ENCODE peak calls at places on chromosomes 13 and 19, in nine cellular contexts. One of them, this sample, is unnamed.

GRCh38 chr19:50046649-50047503 is 21.1 kb downstream of the ZNF473 start:
- DNase-seq in heart left ventricle: peak; percentile 53
- DNase-seq in foreskin keratinocyte: no peak
- DNase-seq in nephron progenitor cell: peak; percentile 30
- DNase-seq in natural killer cell: peak; percentile 33
- DNase-seq in psoas muscle: peak; percentile 65
- DNase-seq in astrocyte of the cerebellum: no peak
- DNase-seq in endodermal cell: peak; percentile 77
- DNase-seq in heart right ventricle: peak; percentile 45
- DNase-seq in this sample: no peak

GRCh38 chr13:100671389-100672182 is 3.0 kb downstream of the TMTC4 start:
- DNase-seq in heart right ventricle: no peak
- DNase-seq in endodermal cell: no peak
- DNase-seq in psoas muscle: no peak
- DNase-seq in astrocyte of the cerebellum: no peak
- DNase-seq in nephron progenitor cell: no peak
- DNase-seq in foreskin keratinocyte: no peak
- DNase-seq in natural killer cell: no peak
- DNase-seq in heart left ventricle: no peak
- DNase-seq in this sample: no peak

GRCh38 chr13:42333613-42334328 is 61.8 kb downstream of the AKAP11 start:
- DNase-seq in natural killer cell: no peak
- DNase-seq in astrocyte of the cerebellum: peak; percentile 11
- DNase-seq in heart left ventricle: no peak
- DNase-seq in nephron progenitor cell: no peak
- DNase-seq in psoas muscle: no peak
- DNase-seq in endodermal cell: peak; percentile 54
- DNase-seq in foreskin keratinocyte: peak; percentile 22
- DNase-seq in heart right ventricle: no peak
- DNase-seq in this sample: no peak

GRCh38 chr19:15331419-15332310 is 674 bp downstream of the BRD4 start:
- DNase-seq in foreskin keratinocyte: no peak
- DNase-seq in astrocyte of the cerebellum: no peak
- DNase-seq in endodermal cell: peak; percentile 72
- DNase-seq in heart left ventricle: peak; percentile 64
- DNase-seq in psoas muscle: peak; percentile 82
- DNase-seq in natural killer cell: peak; percentile 72
- DNase-seq in nephron progenitor cell: peak; percentile 57
- DNase-seq in heart right ventricle: peak; percentile 58
- DNase-seq in this sample: peak; percentile 65

GRCh38 chr13:20521388-20521787 is 4.3 kb downstream of the CRYL1 start:
- DNase-seq in foreskin keratinocyte: no peak
- DNase-seq in heart right ventricle: no peak
- DNase-seq in nephron progenitor cell: no peak
- DNase-seq in astrocyte of the cerebellum: no peak
- DNase-seq in natural killer cell: no peak
- DNase-seq in heart left ventricle: no peak
- DNase-seq in endodermal cell: no peak
- DNase-seq in psoas muscle: no peak
- DNase-seq in this sample: no peak

GRCh38 chr19:889662-890295 is 3.2 kb downstream of the MED16 start:
- DNase-seq in heart right ventricle: no peak
- DNase-seq in astrocyte of the cerebellum: no peak
- DNase-seq in psoas muscle: no peak
- DNase-seq in foreskin keratinocyte: no peak
- DNase-seq in nephron progenitor cell: no peak
- DNase-seq in heart left ventricle: no peak
- DNase-seq in endodermal cell: no peak
- DNase-seq in natural killer cell: no peak
- DNase-seq in this sample: no peak

GRCh38 chr19:41597600-41598041 is 21.7 kb downstream of the CEACAM21 start:
- DNase-seq in natural killer cell: peak; percentile 54
- DNase-seq in heart right ventricle: no peak
- DNase-seq in psoas muscle: no peak
- DNase-seq in nephron progenitor cell: peak; percentile 59
- DNase-seq in heart left ventricle: peak; percentile 51
- DNase-seq in foreskin keratinocyte: peak; percentile 22
- DNase-seq in astrocyte of the cerebellum: peak; percentile 34
- DNase-seq in endodermal cell: peak; percentile 87
- DNase-seq in this sample: peak; percentile 74

GRCh38 chr13:99126821-99127220 is 73.8 kb upstream of the UBAC2 start:
- DNase-seq in astrocyte of the cerebellum: no peak
- DNase-seq in natural killer cell: no peak
- DNase-seq in heart left ventricle: no peak
- DNase-seq in foreskin keratinocyte: no peak
- DNase-seq in psoas muscle: no peak
- DNase-seq in nephron progenitor cell: no peak
- DNase-seq in endodermal cell: no peak
- DNase-seq in heart right ventricle: no peak
- DNase-seq in this sample: no peak

GRCh38 chr13:66313408-66313807 is 916.7 kb downstream of the PCDH9 start:
- DNase-seq in endodermal cell: no peak
- DNase-seq in heart right ventricle: no peak
- DNase-seq in psoas muscle: no peak
- DNase-seq in nephron progenitor cell: no peak
- DNase-seq in heart left ventricle: no peak
- DNase-seq in foreskin keratinocyte: no peak
- DNase-seq in astrocyte of the cerebellum: no peak
- DNase-seq in natural killer cell: no peak
- DNase-seq in this sample: no peak

GRCh38 chr13:97224544-97225324 is 2.6 kb downstream of the MBNL2 start:
- DNase-seq in psoas muscle: no peak
- DNase-seq in astrocyte of the cerebellum: peak; percentile 45
- DNase-seq in heart left ventricle: peak; percentile 32
- DNase-seq in endodermal cell: no peak
- DNase-seq in heart right ventricle: no peak
- DNase-seq in foreskin keratinocyte: peak; percentile 58
- DNase-seq in nephron progenitor cell: no peak
- DNase-seq in natural killer cell: no peak
- DNase-seq in this sample: no peak

GRCh38 chr13:97225533-97225932 is 3.4 kb downstream of the MBNL2 start:
- DNase-seq in natural killer cell: no peak
- DNase-seq in foreskin keratinocyte: no peak
- DNase-seq in heart right ventricle: no peak
- DNase-seq in psoas muscle: no peak
- DNase-seq in astrocyte of the cerebellum: no peak
- DNase-seq in heart left ventricle: peak; percentile 29
- DNase-seq in nephron progenitor cell: no peak
- DNase-seq in endodermal cell: no peak
- DNase-seq in this sample: no peak

GRCh38 chr13:97222934-97223710 is 989 bp downstream of the MBNL2 start:
- DNase-seq in nephron progenitor cell: no peak
- DNase-seq in heart left ventricle: no peak
- DNase-seq in natural killer cell: no peak
- DNase-seq in psoas muscle: no peak
- DNase-seq in heart right ventricle: no peak
- DNase-seq in astrocyte of the cerebellum: no peak
- DNase-seq in endodermal cell: no peak
- DNase-seq in foreskin keratinocyte: no peak
- DNase-seq in this sample: no peak

GRCh38 chr13:97221989-97222700 is at the start of gene MBNL2:
- DNase-seq in foreskin keratinocyte: peak; percentile 92
- DNase-seq in astrocyte of the cerebellum: peak; percentile 89
- DNase-seq in endodermal cell: peak; percentile 93
- DNase-seq in psoas muscle: peak; percentile 92
- DNase-seq in heart left ventricle: peak; percentile 93
- DNase-seq in natural killer cell: peak; percentile 77
- DNase-seq in nephron progenitor cell: peak; percentile 79
- DNase-seq in heart right ventricle: peak; percentile 88
- DNase-seq in this sample: peak; percentile 83

GRCh38 chr13:97223711-97224461 is 1.8 kb downstream of the MBNL2 start:
- DNase-seq in astrocyte of the cerebellum: peak; percentile 95
- DNase-seq in nephron progenitor cell: peak; percentile 33
- DNase-seq in psoas muscle: peak; percentile 56
- DNase-seq in natural killer cell: no peak
- DNase-seq in foreskin keratinocyte: peak; percentile 83
- DNase-seq in endodermal cell: peak; percentile 66
- DNase-seq in heart right ventricle: peak; percentile 30
- DNase-seq in heart left ventricle: peak; percentile 44
- DNase-seq in this sample: peak; percentile 72
- TF ChIP-seq CTCF in astrocyte of the cerebellum: no peak
- TF ChIP-seq CTCF in nephron progenitor cell: no peak
- TF ChIP-seq CTCF in psoas muscle: no peak
- TF ChIP-seq CTCF in natural killer cell: no peak
- TF ChIP-seq CTCF in foreskin keratinocyte: no peak
- TF ChIP-seq CTCF in endodermal cell: no peak
- TF ChIP-seq CTCF in heart right ventricle: no peak
- TF ChIP-seq CTCF in heart left ventricle: peak; percentile 20
- TF ChIP-seq CTCF in this sample: no peak

GRCh38 chr19:17159466-17160393 is 55.4 kb upstream of the USE1 start:
- DNase-seq in natural killer cell: no peak
- DNase-seq in foreskin keratinocyte: peak; percentile 18
- DNase-seq in nephron progenitor cell: no peak
- DNase-seq in heart left ventricle: no peak
- DNase-seq in endodermal cell: peak; percentile 90
- DNase-seq in heart right ventricle: no peak
- DNase-seq in psoas muscle: no peak
- DNase-seq in astrocyte of the cerebellum: no peak
- DNase-seq in this sample: no peak
- TF ChIP-seq CTCF in natural killer cell: no peak
- TF ChIP-seq CTCF in foreskin keratinocyte: no peak
- TF ChIP-seq CTCF in nephron progenitor cell: no peak
- TF ChIP-seq CTCF in heart left ventricle: no peak
- TF ChIP-seq CTCF in endodermal cell: no peak
- TF ChIP-seq CTCF in heart right ventricle: no peak
- TF ChIP-seq CTCF in psoas muscle: no peak
- TF ChIP-seq CTCF in astrocyte of the cerebellum: no peak
- TF ChIP-seq CTCF in this sample: no peak

GRCh38 chr13:21668665-21669599 is 1.9 kb upstream of the FGF9 start:
- DNase-seq in endodermal cell: peak; percentile 77
- DNase-seq in heart left ventricle: peak; percentile 37
- DNase-seq in astrocyte of the cerebellum: no peak
- DNase-seq in foreskin keratinocyte: no peak
- DNase-seq in nephron progenitor cell: peak; percentile 50
- DNase-seq in natural killer cell: peak; percentile 45
- DNase-seq in heart right ventricle: no peak
- DNase-seq in psoas muscle: peak; percentile 50
- DNase-seq in this sample: no peak

GRCh38 chr13:21670006-21670882 is 629 bp upstream of the FGF9 start:
- DNase-seq in astrocyte of the cerebellum: no peak
- DNase-seq in heart left ventricle: peak; percentile 57
- DNase-seq in heart right ventricle: peak; percentile 59
- DNase-seq in natural killer cell: peak; percentile 48
- DNase-seq in psoas muscle: peak; percentile 66
- DNase-seq in endodermal cell: peak; percentile 83
- DNase-seq in nephron progenitor cell: peak; percentile 83
- DNase-seq in foreskin keratinocyte: peak; percentile 80
- DNase-seq in this sample: no peak

GRCh38 chr13:21671793-21672680 is 1.2 kb downstream of the FGF9 start:
- DNase-seq in nephron progenitor cell: peak; percentile 17
- DNase-seq in natural killer cell: no peak
- DNase-seq in endodermal cell: peak; percentile 49
- DNase-seq in astrocyte of the cerebellum: no peak
- DNase-seq in heart right ventricle: no peak
- DNase-seq in foreskin keratinocyte: no peak
- DNase-seq in heart left ventricle: no peak
- DNase-seq in psoas muscle: no peak
- DNase-seq in this sample: no peak

GRCh38 chr13:21672811-21673591 is 2.1 kb downstream of the FGF9 start:
- DNase-seq in heart right ventricle: no peak
- DNase-seq in endodermal cell: no peak
- DNase-seq in natural killer cell: no peak
- DNase-seq in foreskin keratinocyte: no peak
- DNase-seq in psoas muscle: no peak
- DNase-seq in nephron progenitor cell: peak; percentile 18
- DNase-seq in heart left ventricle: no peak
- DNase-seq in astrocyte of the cerebellum: no peak
- DNase-seq in this sample: no peak

GRCh38 chr13:21670883-21671792 is at the start of gene FGF9:
- DNase-seq in psoas muscle: peak; percentile 85
- DNase-seq in heart left ventricle: peak; percentile 82
- DNase-seq in foreskin keratinocyte: no peak
- DNase-seq in endodermal cell: peak; percentile 92
- DNase-seq in natural killer cell: peak; percentile 78
- DNase-seq in astrocyte of the cerebellum: peak; percentile 19
- DNase-seq in nephron progenitor cell: peak; percentile 82
- DNase-seq in heart right ventricle: peak; percentile 77
- DNase-seq in this sample: no peak
- TF ChIP-seq CTCF in psoas muscle: no peak
- TF ChIP-seq CTCF in heart left ventricle: peak; percentile 3
- TF ChIP-seq CTCF in foreskin keratinocyte: peak; percentile 38
- TF ChIP-seq CTCF in endodermal cell: peak; percentile 28
- TF ChIP-seq CTCF in natural killer cell: no peak
- TF ChIP-seq CTCF in astrocyte of the cerebellum: no peak
- TF ChIP-seq CTCF in nephron progenitor cell: no peak
- TF ChIP-seq CTCF in heart right ventricle: no peak
- TF ChIP-seq CTCF in this sample: no peak

GRCh38 chr13:109157275-109157674 is 527.9 kb downstream of the MYO16 start:
- DNase-seq in astrocyte of the cerebellum: no peak
- DNase-seq in heart left ventricle: no peak
- DNase-seq in natural killer cell: no peak
- DNase-seq in endodermal cell: peak; percentile 71
- DNase-seq in foreskin keratinocyte: peak; percentile 65
- DNase-seq in nephron progenitor cell: no peak
- DNase-seq in psoas muscle: no peak
- DNase-seq in heart right ventricle: no peak
- DNase-seq in this sample: no peak

GRCh38 chr13:109154546-109154945 is 525.1 kb downstream of the MYO16 start:
- DNase-seq in natural killer cell: no peak
- DNase-seq in nephron progenitor cell: no peak
- DNase-seq in psoas muscle: no peak
- DNase-seq in heart right ventricle: no peak
- DNase-seq in endodermal cell: no peak
- DNase-seq in foreskin keratinocyte: peak; percentile 79
- DNase-seq in heart left ventricle: no peak
- DNase-seq in astrocyte of the cerebellum: no peak
- DNase-seq in this sample: no peak

GRCh38 chr13:109154146-109154545 is 524.7 kb downstream of the MYO16 start:
- DNase-seq in foreskin keratinocyte: peak; percentile 60
- DNase-seq in endodermal cell: no peak
- DNase-seq in nephron progenitor cell: no peak
- DNase-seq in astrocyte of the cerebellum: no peak
- DNase-seq in heart right ventricle: no peak
- DNase-seq in natural killer cell: no peak
- DNase-seq in psoas muscle: no peak
- DNase-seq in heart left ventricle: no peak
- DNase-seq in this sample: no peak

GRCh38 chr13:109156181-109156935 is 526.9 kb downstream of the MYO16 start:
- DNase-seq in natural killer cell: no peak
- DNase-seq in foreskin keratinocyte: peak; percentile 94
- DNase-seq in heart right ventricle: peak; percentile 54
- DNase-seq in heart left ventricle: peak; percentile 53
- DNase-seq in nephron progenitor cell: no peak
- DNase-seq in psoas muscle: no peak
- DNase-seq in endodermal cell: no peak
- DNase-seq in astrocyte of the cerebellum: peak; percentile 69
- DNase-seq in this sample: no peak

DNA sequence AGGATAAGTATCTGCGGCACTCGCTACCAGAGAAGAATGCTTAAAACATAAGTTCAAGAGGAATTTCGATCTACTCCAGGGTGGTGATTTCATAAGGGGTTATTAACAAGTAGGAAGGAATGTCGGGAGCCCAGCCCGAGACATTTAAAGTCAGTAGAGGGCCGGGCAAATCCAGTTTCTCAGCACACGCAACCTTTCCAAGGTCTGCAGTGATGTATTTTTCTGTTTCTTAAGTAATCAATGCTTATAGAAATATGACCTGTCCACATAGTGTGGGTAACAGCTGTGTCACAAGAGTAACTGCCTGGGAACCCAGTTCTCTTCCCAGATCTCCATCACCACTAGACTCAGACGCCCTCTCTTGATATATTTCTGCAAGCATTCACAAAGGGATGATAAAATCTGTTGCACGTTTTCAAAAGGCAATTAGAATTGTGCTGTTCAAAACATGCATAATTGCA is 525.9 kb downstream of the MYO16 start:
- DNase-seq in psoas muscle: no peak
- DNase-seq in heart left ventricle: no peak
- DNase-seq in foreskin keratinocyte: peak; percentile 95
- DNase-seq in endodermal cell: no peak
- DNase-seq in nephron progenitor cell: no peak
- DNase-seq in natural killer cell: no peak
- DNase-seq in heart right ventricle: no peak
- DNase-seq in astrocyte of the cerebellum: peak; percentile 31
- DNase-seq in this sample: no peak
- TF ChIP-seq CTCF in psoas muscle: no peak
- TF ChIP-seq CTCF in heart left ventricle: no peak
- TF ChIP-seq CTCF in foreskin keratinocyte: peak; percentile 61
- TF ChIP-seq CTCF in endodermal cell: no peak
- TF ChIP-seq CTCF in nephron progenitor cell: no peak
- TF ChIP-seq CTCF in natural killer cell: no peak
- TF ChIP-seq CTCF in heart right ventricle: no peak
- TF ChIP-seq CTCF in astrocyte of the cerebellum: no peak
- TF ChIP-seq CTCF in this sample: no peak

This sample was measured in CD14-positive monocyte.